ENCODE peak calls at places on chromosomes 11 and 22, in four cellular contexts. One of them, this sample, is unnamed.

GRCh38 chr22:33163815-33164214 is 105.6 kb upstream of the SYN3 start:
- DNase-seq in pancreas: no peak
- DNase-seq in ovary: no peak
- DNase-seq in body of pancreas: no peak
- DNase-seq in this sample: no peak

GRCh38 chr11:112213753-112214152 is 12.5 kb upstream of the PTS start:
- DNase-seq in pancreas: no peak
- DNase-seq in ovary: no peak
- DNase-seq in body of pancreas: no peak
- DNase-seq in this sample: no peak

GRCh38 chr11:58829736-58830135 is 14.8 kb downstream of the GLYATL2 start:
- DNase-seq in pancreas: no peak
- DNase-seq in ovary: no peak
- DNase-seq in body of pancreas: no peak
- DNase-seq in this sample: no peak

GRCh38 chr11:75826463-75827220 is 11.6 kb downstream of the UVRAG start:
- DNase-seq in pancreas: no peak
- DNase-seq in ovary: no peak
- DNase-seq in body of pancreas: no peak
- DNase-seq in this sample: no peak

GRCh38 chr11:10899542-10899830 is 41.6 kb upstream of the ZBED5 start:
- DNase-seq in pancreas: no peak
- DNase-seq in ovary: peak
- DNase-seq in body of pancreas: no peak
- DNase-seq in this sample: peak

GRCh38 chr22:50199251-50199721 is 1.5 kb upstream of the SELENOO start:
- DNase-seq in pancreas: peak
- DNase-seq in ovary: peak
- DNase-seq in body of pancreas: no peak
- DNase-seq in this sample: no peak

GRCh38 chr11:57459112-57460016 is 964 bp upstream of the RTN4RL2 start:
- DNase-seq in pancreas: peak
- DNase-seq in ovary: no peak
- DNase-seq in body of pancreas: peak
- DNase-seq in this sample: no peak

GRCh38 chr11:14396289-14396688 is 37.3 kb upstream of the RRAS2 start:
- DNase-seq in pancreas: no peak
- DNase-seq in ovary: no peak
- DNase-seq in body of pancreas: no peak
- DNase-seq in this sample: no peak

GRCh38 chr22:49930128-49930527 is 11.7 kb downstream of the CRELD2 start:
- DNase-seq in pancreas: peak
- DNase-seq in ovary: peak
- DNase-seq in body of pancreas: peak
- DNase-seq in this sample: no peak

GRCh38 chr11:110828086-110828485 is 115.8 kb upstream of the ARHGAP20 start:
- DNase-seq in pancreas: no peak
- DNase-seq in ovary: no peak
- DNase-seq in body of pancreas: no peak
- DNase-seq in this sample: no peak

GRCh38 chr22:47345025-47345424 is 582.6 kb downstream of the TBC1D22A start:
- DNase-seq in pancreas: no peak
- DNase-seq in ovary: no peak
- DNase-seq in body of pancreas: no peak
- DNase-seq in this sample: no peak

GRCh38 chr22:46057206-46057605 is 80.2 kb upstream of the WNT7B start:
- DNase-seq in pancreas: peak
- DNase-seq in ovary: peak
- DNase-seq in body of pancreas: peak
- DNase-seq in this sample: peak

GRCh38 chr11:70127653-70128434 is 49.7 kb downstream of the ANO1 start:
- DNase-seq in pancreas: no peak
- DNase-seq in ovary: no peak
- DNase-seq in body of pancreas: no peak
- DNase-seq in this sample: no peak

GRCh38 chr11:118791961-118792578 is 1.1 kb upstream of the DDX6 start:
- DNase-seq in pancreas: no peak
- DNase-seq in ovary: no peak
- DNase-seq in body of pancreas: peak
- DNase-seq in this sample: peak

GRCh38 chr11:121588747-121589146 is 136.0 kb upstream of the SORL1-AS1 start:
- DNase-seq in pancreas: no peak
- DNase-seq in ovary: no peak
- DNase-seq in body of pancreas: no peak
- DNase-seq in this sample: no peak

GRCh38 chr11:5818245-5818865 is 9.6 kb downstream of the OR52N2 start:
- DNase-seq in pancreas: no peak
- DNase-seq in ovary: no peak
- DNase-seq in body of pancreas: no peak
- DNase-seq in this sample: no peak

GRCh38 chr11:85709983-85710382 is 24.0 kb upstream of the CCDC89 start:
- DNase-seq in pancreas: no peak
- DNase-seq in ovary: no peak
- DNase-seq in body of pancreas: no peak
- DNase-seq in this sample: no peak

GRCh38 chr11:118265954-118266353 is 1.9 kb upstream of the MPZL2 start:
- DNase-seq in pancreas: no peak
- DNase-seq in ovary: no peak
- DNase-seq in body of pancreas: no peak
- DNase-seq in this sample: no peak

GRCh38 chr11:26137651-26138050 is 194.3 kb upstream of the ANO3 start:
- DNase-seq in pancreas: no peak
- DNase-seq in ovary: no peak
- DNase-seq in body of pancreas: no peak
- DNase-seq in this sample: no peak

GRCh38 chr11:72683782-72684200 is 9.6 kb upstream of the PDE2A start:
- DNase-seq in pancreas: peak
- DNase-seq in ovary: peak
- DNase-seq in body of pancreas: peak
- DNase-seq in this sample: no peak

GRCh38 chr11:72812968-72813739 is 1.1 kb upstream of the ATG16L2 start:
- DNase-seq in pancreas: no peak
- DNase-seq in ovary: peak
- DNase-seq in body of pancreas: peak
- DNase-seq in this sample: peak

GRCh38 chr11:128902515-128903066 is 11.4 kb downstream of the KCNJ5 start:
- DNase-seq in pancreas: no peak
- DNase-seq in ovary: no peak
- DNase-seq in body of pancreas: no peak
- DNase-seq in this sample: no peak

GRCh38 chr11:64559351-64560138 is 31.5 kb upstream of the SLC22A12 start:
- DNase-seq in pancreas: no peak
- DNase-seq in ovary: no peak
- DNase-seq in body of pancreas: no peak
- DNase-seq in this sample: peak

GRCh38 chr11:65479184-65480145 is 19.4 kb upstream of the MALAT1 start:
- DNase-seq in pancreas: peak
- DNase-seq in ovary: peak
- DNase-seq in body of pancreas: peak
- DNase-seq in this sample: peak

GRCh38 chr22:35736166-35736565 is 18.5 kb downstream of the APOL5 start:
- DNase-seq in pancreas: no peak
- DNase-seq in ovary: peak
- DNase-seq in body of pancreas: no peak
- DNase-seq in this sample: no peak

GRCh38 chr22:45819305-45819704 is 147.7 kb downstream of the ATXN10 start:
- DNase-seq in pancreas: no peak
- DNase-seq in ovary: no peak
- DNase-seq in body of pancreas: no peak
- DNase-seq in this sample: no peak

GRCh38 chr11:61838501-61838900 is 10.4 kb downstream of the FADS2 start:
- DNase-seq in pancreas: no peak
- DNase-seq in ovary: no peak
- DNase-seq in body of pancreas: no peak
- DNase-seq in this sample: no peak

GRCh38 chr11:33135216-33135615 is 26.1 kb downstream of the CSTF3 start:
- DNase-seq in pancreas: no peak
- DNase-seq in ovary: no peak
- DNase-seq in body of pancreas: no peak
- DNase-seq in this sample: no peak
- H3K27ac ChIP-seq in pancreas: no peak
- H3K27ac ChIP-seq in ovary: no peak
- H3K27ac ChIP-seq in body of pancreas: no peak
- H3K27ac ChIP-seq in this sample: peak

DNA sequence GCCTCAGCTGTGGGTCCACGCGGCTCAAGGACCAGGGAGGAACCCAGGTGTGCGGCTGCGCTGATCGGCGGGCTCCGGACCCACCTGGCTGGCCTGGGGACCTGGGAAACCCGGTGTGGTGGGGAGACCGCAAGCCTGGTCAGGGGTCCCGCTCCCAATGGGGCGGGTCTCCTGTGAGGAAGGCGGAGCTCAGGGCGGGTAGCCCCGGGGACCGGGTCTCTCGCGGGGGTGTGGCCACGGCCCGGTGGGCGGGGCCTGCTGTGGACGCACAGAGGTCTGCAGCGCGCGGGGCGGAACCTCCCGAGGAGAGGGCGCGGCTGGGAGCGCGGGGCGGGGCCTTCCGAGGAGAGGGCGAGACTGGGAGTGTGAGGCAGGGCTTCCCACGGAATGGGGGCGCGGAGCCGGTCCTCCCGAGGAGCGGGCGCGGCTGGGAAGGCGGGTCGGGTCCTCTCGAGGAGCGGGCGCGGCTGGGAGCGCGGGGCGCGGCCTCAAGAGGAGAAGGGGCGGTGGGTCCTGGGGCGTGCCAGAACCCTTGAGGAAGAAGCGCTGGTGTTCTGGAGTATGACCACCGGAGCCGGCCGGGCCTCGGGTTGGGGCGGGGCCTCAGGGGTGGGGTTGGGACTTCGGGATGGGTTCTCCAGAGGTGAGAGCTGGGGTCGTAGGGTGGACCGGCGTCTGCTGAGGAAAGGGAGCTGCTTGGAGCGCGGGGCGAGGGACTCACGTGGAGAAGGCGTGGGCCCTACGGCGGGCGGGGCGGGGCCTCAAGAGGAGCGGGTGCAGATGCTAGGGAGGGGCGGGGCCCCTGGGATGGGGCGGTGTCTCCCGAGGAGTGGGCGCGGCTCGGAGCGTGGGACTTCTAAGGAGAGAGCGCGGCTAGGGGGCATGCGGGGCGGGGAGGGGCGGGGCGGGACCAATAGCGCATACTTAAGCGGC is 20.8 kb downstream of the DGCR6L start:
- DNase-seq in pancreas: peak
- DNase-seq in ovary: peak
- DNase-seq in body of pancreas: peak
- DNase-seq in this sample: peak
- H3K27ac ChIP-seq in pancreas: no peak
- H3K27ac ChIP-seq in ovary: no peak
- H3K27ac ChIP-seq in body of pancreas: peak
- H3K27ac ChIP-seq in this sample: peak

GRCh38 chr22:28956506-28956905 is 73.1 kb downstream of the ZNRF3 start:
- DNase-seq in pancreas: no peak
- DNase-seq in ovary: no peak
- DNase-seq in body of pancreas: no peak
- DNase-seq in this sample: no peak
- H3K27ac ChIP-seq in pancreas: no peak
- H3K27ac ChIP-seq in ovary: no peak
- H3K27ac ChIP-seq in body of pancreas: no peak
- H3K27ac ChIP-seq in this sample: peak

DNA sequence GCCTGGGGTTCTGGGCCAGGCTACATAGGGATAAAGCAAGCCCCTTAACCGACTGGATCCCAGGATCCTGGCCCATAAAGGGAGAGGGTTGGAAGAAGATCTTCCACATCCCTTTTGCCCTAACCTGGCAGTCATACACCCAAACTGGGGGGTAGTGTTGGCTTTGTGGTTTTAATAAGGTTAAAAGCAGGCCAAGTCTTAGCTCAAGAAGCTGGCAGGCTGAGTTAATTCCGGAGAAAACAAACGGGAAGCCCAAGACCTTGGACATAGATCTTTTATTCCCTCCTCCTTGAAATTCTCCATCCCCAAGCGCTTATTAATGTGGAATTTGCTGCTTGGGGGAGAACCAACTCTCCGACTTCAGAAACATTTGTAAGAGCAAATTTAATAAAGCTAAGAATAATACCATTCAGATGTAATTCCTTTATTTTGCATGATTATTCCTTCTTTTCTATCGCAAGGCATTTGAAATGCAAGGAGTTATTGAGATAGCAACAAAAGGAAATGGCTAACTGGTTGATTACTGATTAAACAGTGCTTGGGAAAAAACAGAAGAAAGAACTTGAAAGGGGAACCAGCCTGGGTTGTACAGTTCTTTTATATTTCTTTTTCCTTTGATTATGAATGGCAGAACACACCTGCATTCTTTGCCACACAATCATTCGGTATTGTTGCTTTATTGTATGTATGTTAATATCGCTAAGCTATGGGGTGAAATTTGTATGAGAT is 6.2 kb upstream of the ARHGAP8 start:
- DNase-seq in pancreas: no peak
- DNase-seq in ovary: no peak
- DNase-seq in body of pancreas: no peak
- DNase-seq in this sample: no peak
- H3K27ac ChIP-seq in pancreas: peak
- H3K27ac ChIP-seq in ovary: no peak
- H3K27ac ChIP-seq in body of pancreas: peak
- H3K27ac ChIP-seq in this sample: no peak

GRCh38 chr22:37281646-37282384 is 493 bp upstream of the CYTH4 start:
- DNase-seq in pancreas: no peak
- DNase-seq in ovary: no peak
- DNase-seq in body of pancreas: no peak
- DNase-seq in this sample: no peak

GRCh38 chr22:37282385-37282677 is at the start of gene CYTH4:
- DNase-seq in pancreas: no peak
- DNase-seq in ovary: no peak
- DNase-seq in body of pancreas: peak
- DNase-seq in this sample: peak

GRCh38 chr22:37284807-37285355 is 2.6 kb downstream of the CYTH4 start:
- DNase-seq in pancreas: no peak
- DNase-seq in ovary: no peak
- DNase-seq in body of pancreas: peak
- DNase-seq in this sample: peak

GRCh38 chr22:37284126-37284806 is 2.0 kb downstream of the CYTH4 start:
- DNase-seq in pancreas: no peak
- DNase-seq in ovary: no peak
- DNase-seq in body of pancreas: no peak
- DNase-seq in this sample: no peak

DNA sequence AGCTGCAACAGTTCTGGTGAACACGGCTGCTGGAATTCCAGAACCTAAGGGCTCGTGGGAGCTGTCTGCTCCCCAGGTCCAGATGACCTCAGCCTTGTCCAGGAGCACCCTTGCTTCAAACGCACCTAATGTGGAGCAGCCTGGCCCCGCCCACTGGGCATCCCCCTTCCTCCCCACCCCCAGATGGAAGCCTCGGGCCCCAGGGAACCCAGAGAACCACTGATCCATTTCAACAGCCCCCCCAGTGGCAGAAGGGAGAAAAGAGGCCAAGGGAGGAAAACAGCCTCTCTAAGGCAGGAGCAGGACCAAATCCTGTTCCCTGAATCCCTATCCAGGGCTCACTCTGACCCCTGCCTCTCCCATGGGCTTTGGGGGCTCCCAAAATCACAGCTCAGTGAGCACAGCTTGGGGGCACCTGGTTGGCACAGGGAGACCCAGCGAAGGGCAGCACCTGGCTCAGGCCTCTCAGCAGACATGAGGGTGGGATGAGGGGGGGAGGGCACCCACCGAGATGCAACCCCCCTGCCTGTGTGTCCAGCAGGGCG is 1.2 kb downstream of the CYTH4 start:
- DNase-seq in pancreas: no peak
- DNase-seq in ovary: no peak
- DNase-seq in body of pancreas: no peak
- DNase-seq in this sample: no peak
- H3K27ac ChIP-seq in pancreas: peak
- H3K27ac ChIP-seq in ovary: no peak
- H3K27ac ChIP-seq in body of pancreas: peak
- H3K27ac ChIP-seq in this sample: peak